ENCODE peak calls at places on chromosome 4, in five cellular contexts. I, X, L, G and J are unnamed samples.

GRCh38 chr4:153153339-153153851 is 50.8 kb upstream of the TRIM2 start:
- DNase-seq in I (peak; percentile 28), X (peak; percentile 65), L (no peak), G (peak; percentile 42), J (peak; percentile 80)

GRCh38 chr4:176320976-176321361 is 1.2 kb downstream of the SPCS3 start:
- DNase-seq in I (no peak), X (peak; percentile 6), L (no peak), G (no peak), J (no peak)

GRCh38 chr4:95445251-95445650 is 103.5 kb downstream of the UNC5C start:
- DNase-seq in I (no peak), X (no peak), L (no peak), G (no peak), J (no peak)

GRCh38 chr4:100836929-100837328 is 319.1 kb upstream of the EMCN start:
- DNase-seq in I (no peak), X (no peak), L (no peak), G (no peak), J (no peak)

GRCh38 chr4:71709961-71710360 is 73.9 kb downstream of the GC start:
- DNase-seq in I (peak; percentile 11), X (no peak), L (no peak), G (no peak), J (no peak)

GRCh38 chr4:87121332-87122065 is 98.9 kb downstream of the KLHL8 start:
- DNase-seq in I (peak; percentile 99), X (no peak), L (peak; percentile 86), G (peak; percentile 41), J (no peak)

GRCh38 chr4:42357325-42357724 is 40.0 kb upstream of the SHISA3 start:
- DNase-seq in I (no peak), X (no peak), L (no peak), G (no peak), J (no peak)

GRCh38 chr4:112813790-112814189 is 176.8 kb downstream of the LARP7 start:
- DNase-seq in I (peak; percentile 8), X (peak; percentile 2), L (no peak), G (peak; percentile 57), J (no peak)

GRCh38 chr4:7939377-7940108 is at the start of gene AFAP1:
- DNase-seq in I (peak; percentile 91), X (peak; percentile 69), L (peak; percentile 90), G (peak; percentile 82), J (peak; percentile 97)

GRCh38 chr4:36152712-36153111 is 91.6 kb downstream of the ARAP2 start:
- DNase-seq in I (no peak), X (no peak), L (no peak), G (no peak), J (no peak)

GRCh38 chr4:88320174-88320779 is 35.9 kb upstream of the PPM1K start:
- DNase-seq in I (peak; percentile 48), X (no peak), L (no peak), G (no peak), J (no peak)

GRCh38 chr4:1416051-1416947 is 10.1 kb upstream of the NKX1-1 start:
- DNase-seq in I (no peak), X (no peak), L (no peak), G (no peak), J (peak; percentile 4)

GRCh38 chr4:174244441-174244840 is 39.0 kb downstream of the FBXO8 start:
- DNase-seq in I (peak; percentile 61), X (no peak), L (peak; percentile 20), G (peak; percentile 12), J (no peak)

GRCh38 chr4:118290951-118291350 is 61.9 kb downstream of the PRSS12 start:
- DNase-seq in I (no peak), X (no peak), L (no peak), G (no peak), J (no peak)

GRCh38 chr4:111519683-111520082 is 625.6 kb upstream of the FAM241A start:
- DNase-seq in I (no peak), X (no peak), L (no peak), G (no peak), J (no peak)

GRCh38 chr4:62544428-62544827 is 1344.3 kb downstream of the ADGRL3 start:
- DNase-seq in I (no peak), X (peak; percentile 21), L (no peak), G (no peak), J (no peak)

GRCh38 chr4:3287972-3288570 is 4.8 kb upstream of the RGS12 start:
- DNase-seq in I (no peak), X (no peak), L (no peak), G (no peak), J (no peak)

GRCh38 chr4:103402198-103402597 is 204.1 kb upstream of the CENPE start:
- DNase-seq in I (no peak), X (no peak), L (no peak), G (no peak), J (no peak)

GRCh38 chr4:114562176-114562904 is 36.3 kb upstream of the UGT8 start:
- DNase-seq in I (no peak), X (peak; percentile 16), L (no peak), G (no peak), J (no peak)

GRCh38 chr4:102826105-102826889 is 1.1 kb downstream of the UBE2D3 start:
- DNase-seq in I (no peak), X (no peak), L (no peak), G (no peak), J (no peak)

GRCh38 chr4:140963883-140964282 is 169.4 kb downstream of the RNF150 start:
- DNase-seq in I (no peak), X (no peak), L (no peak), G (no peak), J (no peak)

GRCh38 chr4:13539047-13539720 is 5.1 kb downstream of the NKX3-2 start:
- DNase-seq in I (no peak), X (no peak), L (no peak), G (no peak), J (no peak)

GRCh38 chr4:10625130-10625529 is 59.4 kb downstream of the CLNK start:
- DNase-seq in I (no peak), X (no peak), L (no peak), G (no peak), J (peak; percentile 37)

GRCh38 chr4:26303008-26303407 is 17.8 kb upstream of the RBPJ start:
- DNase-seq in I (no peak), X (no peak), L (no peak), G (no peak), J (no peak)

GRCh38 chr4:114399085-114399484 is 199.5 kb upstream of the UGT8 start:
- DNase-seq in I (no peak), X (no peak), L (no peak), G (no peak), J (peak; percentile 32)

GRCh38 chr4:103011378-103012025 is 8.0 kb downstream of the SLC9B1 start:
- DNase-seq in I (peak; percentile 80), X (no peak), L (peak; percentile 45), G (peak; percentile 67), J (peak; percentile 8)

GRCh38 chr4:91984466-91984865 is 319.3 kb upstream of the GRID2 start:
- DNase-seq in I (no peak), X (no peak), L (no peak), G (no peak), J (no peak)

GRCh38 chr4:142282870-142283431 is 563.1 kb downstream of the INPP4B start:
- DNase-seq in I (peak; percentile 44), X (no peak), L (no peak), G (no peak), J (peak; percentile 16)

GRCh38 chr4:75935628-75936027 is 5.2 kb downstream of the NAAA start:
- DNase-seq in I (no peak), X (no peak), L (no peak), G (no peak), J (no peak)